ENCODE peak calls at places on chromosomes 16 and 17, in five cellular contexts. H is A549, F is GM20000, I is glutamatergic neuron, P is ovary. W is an unnamed sample.

GRCh38 chr17:3989156-3989886 is 25.1 kb upstream of the ATP2A3 start:
- DNase-seq in H (no peak), I (no peak), P (no peak), F (no peak), W (no peak)

GRCh38 chr17:80899402-80900268 is 92.0 kb upstream of the CHMP6 start:
- DNase-seq in H (peak), I (peak), F (peak), P (no peak), W (peak)

GRCh38 chr17:31674717-31675349 is 184.2 kb downstream of the COPRS start:
- DNase-seq in I (no peak), P (no peak), H (no peak), F (no peak), W (no peak)

GRCh38 chr17:3602499-3602898 is 6.7 kb downstream of the TRPV1 start:
- DNase-seq in I (peak), H (peak), F (peak), P (no peak), W (peak)

GRCh38 chr16:54589326-54589725 is 302.7 kb upstream of the IRX3 start:
- DNase-seq in P (no peak), I (no peak), H (no peak), F (no peak), W (no peak)

GRCh38 chr17:9371019-9371418 is 204.6 kb downstream of the STX8 start:
- DNase-seq in H (peak), P (no peak), I (no peak), F (no peak), W (no peak)

GRCh38 chr16:84303023-84303422 is 8.3 kb downstream of the WFDC1 start:
- DNase-seq in F (no peak), I (no peak), H (no peak), P (peak), W (no peak)

GRCh38 chr16:66609139-66609510 is 4.6 kb downstream of the CMTM3 start:
- DNase-seq in F (no peak), P (no peak), H (no peak), I (no peak), W (no peak)

GRCh38 chr17:61532818-61533217 is 58.2 kb downstream of the NACA2 start:
- DNase-seq in F (no peak), I (no peak), P (no peak), H (no peak), W (no peak)

GRCh38 chr17:38729886-38730525 is at the start of gene CISD3:
- DNase-seq in H (peak), F (peak), P (peak), I (peak), W (peak)

GRCh38 chr16:86994651-86995171 is 322.5 kb downstream of the C16orf95 start:
- DNase-seq in P (no peak), F (no peak), H (peak), I (no peak), W (no peak)

GRCh38 chr17:76515291-76515949 is 14.2 kb upstream of the RHBDF2 start:
- DNase-seq in P (no peak), I (no peak), F (peak), H (no peak), W (peak)

GRCh38 chr17:66704858-66705257 is 130.1 kb upstream of the CACNG5 start:
- DNase-seq in H (no peak), P (no peak), F (no peak), I (no peak), W (no peak)

GRCh38 chr16:10180771-10181163 is 1.5 kb downstream of the GRIN2A start:
- DNase-seq in F (peak), I (peak), P (peak), H (peak), W (peak)

GRCh38 chr17:82914375-82914774 is 74.6 kb upstream of the ZNF750 start:
- DNase-seq in F (peak), P (no peak), H (peak), I (no peak), W (no peak)

GRCh38 chr17:83192161-83192788 is 112.9 kb downstream of the METRNL start:
- DNase-seq in I (no peak), H (no peak), F (no peak), P (peak), W (no peak)

GRCh38 chr16:47524007-47524405 is 62.9 kb downstream of the PHKB start:
- DNase-seq in I (no peak), H (no peak), P (no peak), F (no peak), W (no peak)

GRCh38 chr16:52309761-52310416 is 237.1 kb downstream of the TOX3 start:
- DNase-seq in I (no peak), F (no peak), P (no peak), H (no peak), W (peak)

GRCh38 chr17:21041753-21042433 is 918 bp downstream of the USP22 start:
- DNase-seq in P (peak), I (peak), F (peak), H (peak), W (peak)

GRCh38 chr17:70655179-70655578 is 485.8 kb downstream of the KCNJ2 start:
- DNase-seq in I (no peak), P (no peak), H (no peak), F (no peak), W (no peak)

GRCh38 chr16:52584354-52584840 is 37.5 kb upstream of the TOX3 start:
- DNase-seq in P (no peak), I (no peak), H (no peak), F (no peak), W (no peak)

GRCh38 chr17:29078183-29079045 is 35.5 kb downstream of the PIPOX start:
- DNase-seq in I (no peak), H (no peak), F (no peak), P (no peak), W (no peak)

GRCh38 chr17:70394430-70394829 is 225.1 kb downstream of the KCNJ2 start:
- DNase-seq in H (no peak), P (no peak), F (no peak), I (no peak), W (no peak)

GRCh38 chr17:62862251-62862650 is 54.1 kb upstream of the MARCHF10 start:
- DNase-seq in F (no peak), H (no peak), I (no peak), P (no peak), W (no peak)

GRCh38 chr16:47026492-47026891 is 53.0 kb upstream of the DNAJA2 start:
- DNase-seq in H (no peak), F (no peak), I (no peak), P (no peak), W (no peak)

GRCh38 chr17:71764507-71764906 is 356.3 kb upstream of the SOX9 start:
- DNase-seq in H (peak), I (peak), F (peak), P (no peak), W (peak)

GRCh38 chr16:73065617-73066313 is 17.8 kb upstream of the ZFHX3 start:
- DNase-seq in H (no peak), P (no peak), F (no peak), I (no peak), W (no peak)

GRCh38 chr17:59829217-59830006 is 63.3 kb downstream of the TUBD1 start:
- DNase-seq in I (no peak), P (no peak), H (peak), F (peak), W (peak)

GRCh38 chr16:14955546-14956231 is 18.4 kb downstream of the NPIPA1 start:
- DNase-seq in I (no peak), H (no peak), P (peak), F (no peak), W (no peak)

GRCh38 chr17:59848778-59849177 is 44.0 kb downstream of the TUBD1 start:
- DNase-seq in F (no peak), I (no peak), P (no peak), H (no peak), W (peak)

GRCh38 chr16:23387666-23388065 is 65.3 kb downstream of the COG7 start:
- DNase-seq in P (no peak), H (no peak), I (no peak), F (no peak), W (no peak)

GRCh38 chr16:52825882-52826281 is 226.8 kb downstream of the CHD9NB start:
- DNase-seq in P (no peak), F (no peak), I (no peak), H (no peak), W (no peak)

GRCh38 chr16:28880955-28881354 is 2.7 kb downstream of the ATP2A1 start:
- DNase-seq in F (no peak), H (no peak), I (no peak), P (no peak), W (no peak)

GRCh38 chr16:50235581-50235980 is 30.8 kb upstream of the ADCY7 start:
- DNase-seq in I (no peak), F (no peak), H (no peak), P (no peak), W (no peak)

GRCh38 chr16:1959269-1960039 is at the start of gene NDUFB10:
- DNase-seq in H (peak), I (peak), F (peak), P (peak), W (peak)
- TF ChIP-seq CTCF in H (peak), I (peak), F (peak), P (peak), W (peak)

DNA sequence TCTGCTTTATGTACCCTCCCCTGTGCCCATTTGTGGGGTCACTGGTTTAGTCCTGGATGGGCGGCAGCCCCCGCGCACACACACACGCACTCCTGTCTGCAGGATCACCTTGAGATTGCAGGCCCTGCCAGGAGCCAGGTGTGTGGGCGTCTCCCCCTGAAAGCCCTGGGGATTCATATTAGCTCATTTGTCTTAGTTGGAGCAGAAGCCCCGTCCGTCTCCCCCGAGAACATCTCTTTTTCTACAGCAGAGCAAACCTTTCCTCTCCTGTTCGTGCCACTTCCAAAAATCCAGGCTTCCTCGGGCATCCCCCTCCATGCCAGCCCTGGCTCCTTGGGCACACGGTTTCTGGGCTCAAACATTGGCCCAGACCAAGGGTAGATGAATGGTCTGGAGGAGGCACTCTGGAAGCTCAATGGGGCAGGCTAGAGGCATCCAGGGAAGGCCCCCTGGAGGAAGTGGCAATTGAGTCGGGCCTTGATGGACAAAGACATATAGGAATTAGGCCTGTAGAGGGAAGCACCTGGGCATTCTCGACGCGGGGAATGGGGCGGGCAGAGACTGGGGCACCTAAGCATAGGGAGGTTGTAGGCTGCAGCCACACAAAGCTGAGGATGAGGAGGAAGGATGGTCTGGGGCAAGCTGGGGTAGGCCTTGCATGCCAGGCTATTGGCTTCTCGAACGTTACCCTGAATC is 218.5 kb upstream of the GSE1 start:
- DNase-seq in I (peak), H (no peak), F (no peak), P (peak), W (no peak)
- TF ChIP-seq CTCF in I (no peak), H (no peak), F (no peak), P (no peak), W (no peak)

DNA sequence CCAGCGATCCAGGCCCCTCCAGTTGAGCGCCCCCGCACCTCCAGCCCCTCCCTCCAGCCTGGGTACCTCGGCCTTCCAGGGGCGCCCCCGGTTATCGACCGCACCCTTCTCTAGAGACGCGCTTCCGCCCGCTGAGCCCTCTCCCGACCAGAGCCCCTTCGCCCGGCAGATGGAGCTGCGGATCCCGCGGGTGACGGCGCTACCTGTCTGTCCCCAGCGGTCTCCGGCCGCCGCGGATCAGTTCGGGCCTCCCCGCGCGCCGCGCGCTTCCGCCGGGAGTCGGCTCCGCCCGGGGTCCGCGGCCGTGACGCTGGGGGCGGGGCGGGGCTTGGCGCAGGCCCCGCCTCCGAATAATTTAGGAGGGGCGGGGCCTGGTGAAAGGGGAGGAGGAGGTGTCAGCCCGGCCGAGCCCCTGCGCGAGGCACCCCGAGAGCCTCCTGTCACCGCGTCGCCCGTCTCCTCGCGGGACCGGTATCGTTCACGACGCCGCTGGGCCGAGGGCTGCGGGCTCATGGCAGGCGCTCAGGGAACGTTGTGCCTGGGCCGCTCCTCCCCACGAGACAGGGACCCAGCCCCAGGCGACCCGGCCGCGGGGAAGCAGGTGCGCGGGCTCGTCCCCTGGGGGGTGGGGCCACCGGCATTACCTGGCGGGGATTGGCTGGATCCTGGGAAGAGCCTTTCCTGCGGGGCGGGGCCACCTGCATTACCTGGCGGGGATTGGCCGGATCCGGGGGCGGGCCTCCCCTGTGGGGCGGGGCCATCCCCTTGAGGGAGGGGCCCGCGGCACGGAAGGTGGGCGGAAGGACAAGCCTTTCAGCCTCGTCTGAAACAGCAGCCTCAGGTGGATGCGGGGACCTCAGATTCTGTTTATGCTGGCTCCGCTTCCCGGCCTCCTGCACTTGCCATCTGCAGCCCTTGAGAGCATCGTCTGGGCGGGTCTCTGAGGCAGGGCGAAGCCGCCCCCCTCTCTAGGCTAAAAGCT is at the start of gene SPATA2L:
- DNase-seq in H (peak), I (peak), P (peak), F (peak), W (peak)
- TF ChIP-seq CTCF in H (no peak), I (no peak), P (no peak), F (peak), W (peak)

DNA sequence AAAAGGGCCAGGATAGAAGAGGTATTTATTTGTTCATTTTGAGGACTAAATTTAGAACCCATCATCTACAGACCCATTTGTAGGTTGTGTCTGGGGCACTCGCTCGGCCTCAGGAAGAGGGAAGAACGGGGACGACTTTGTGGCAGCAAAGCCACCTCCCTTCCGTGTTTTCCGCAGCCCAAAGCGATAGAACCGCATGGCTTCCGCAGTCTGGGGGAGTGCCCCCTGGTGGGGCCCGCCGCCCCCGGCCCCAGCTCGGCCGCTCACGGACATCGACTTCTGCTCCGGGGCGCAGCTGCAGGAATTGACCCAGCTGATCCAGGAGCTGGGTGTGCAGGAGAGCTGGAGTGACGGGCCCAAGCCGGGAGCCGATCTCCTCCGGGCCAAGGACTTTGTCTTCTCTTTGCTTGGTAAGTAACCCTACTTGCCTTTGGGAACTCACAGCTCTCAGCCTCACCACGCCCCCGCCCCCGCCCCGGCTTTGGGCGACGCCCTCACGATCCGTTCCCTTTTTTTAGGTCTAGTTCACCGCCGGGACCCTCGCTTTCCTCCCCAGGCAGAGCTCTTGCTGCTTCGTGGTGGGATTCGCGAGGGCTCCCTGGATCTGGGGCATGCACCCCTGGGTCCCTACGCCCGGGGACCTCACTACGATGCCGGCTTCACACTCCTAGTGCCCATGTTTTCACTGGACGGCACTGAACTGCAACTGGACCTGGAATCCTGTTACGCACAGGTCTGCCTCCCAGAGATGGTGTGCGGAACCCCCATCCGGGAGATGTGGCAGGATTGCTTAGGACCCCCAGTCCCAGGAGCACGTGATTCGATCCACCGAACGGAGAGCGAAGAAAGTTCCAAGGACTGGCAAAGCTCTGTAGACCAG is 681 bp downstream of the TMEM102 start:
- DNase-seq in P (no peak), H (peak), I (peak), F (peak), W (peak)
- TF ChIP-seq CTCF in P (no peak), H (no peak), I (no peak), F (no peak), W (peak)

GRCh38 chr17:35242805-35243458 is at the start of gene SLFN5:
- DNase-seq in H (peak), I (peak), F (peak), P (peak), W (peak)

GRCh38 chr17:35240861-35241260 is 2.0 kb upstream of the SLFN5 start:
- DNase-seq in H (no peak), I (no peak), F (no peak), P (no peak), W (no peak)

GRCh38 chr17:35243459-35244204 is 760 bp downstream of the SLFN5 start:
- DNase-seq in H (peak), F (peak), P (peak), I (peak), W (peak)

GRCh38 chr17:35241520-35241919 is 1.4 kb upstream of the SLFN5 start:
- DNase-seq in I (no peak), H (no peak), F (no peak), P (no peak), W (peak)

DNA sequence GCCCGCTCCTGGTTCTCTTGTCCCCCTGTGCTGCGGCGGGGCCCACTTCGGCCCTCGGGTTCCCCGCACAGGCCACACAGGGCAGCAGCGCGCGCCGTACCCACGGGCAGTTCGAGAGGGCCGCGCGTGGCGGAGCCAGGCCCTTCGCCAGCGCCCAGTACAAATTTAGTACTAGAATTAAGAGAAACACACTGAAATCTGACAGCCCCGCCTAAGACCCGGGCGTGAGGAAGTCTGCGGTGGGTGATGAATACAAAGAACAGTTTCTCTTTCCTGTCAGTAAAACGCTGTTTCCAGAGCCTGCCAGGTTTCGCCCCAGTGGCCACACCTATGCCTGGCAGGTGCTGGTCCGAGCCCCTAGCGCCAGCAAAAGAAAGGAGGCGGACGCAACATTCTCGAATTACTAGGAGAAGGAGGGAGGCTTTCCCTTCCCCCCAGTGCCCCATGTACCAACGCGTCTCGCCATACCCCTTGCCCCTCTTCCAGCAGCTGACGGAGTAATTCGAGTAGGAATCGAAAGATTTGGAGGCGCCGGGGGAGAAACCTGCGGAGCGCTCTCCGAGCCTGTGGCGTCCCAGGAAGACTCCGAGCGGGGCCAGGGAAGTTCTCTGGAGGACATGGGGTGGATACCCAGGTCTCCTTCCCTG is 591 bp upstream of the SLFN5 start:
- DNase-seq in P (peak), H (peak), F (peak), I (peak), W (peak)
- TF ChIP-seq CTCF in P (no peak), H (no peak), F (no peak), I (peak), W (peak)

GRCh38 chr16:9119795-9120194 is 28.4 kb downstream of the HAPSTR1 start:
- DNase-seq in P (no peak), H (no peak), I (no peak), F (no peak), W (no peak)
- TF ChIP-seq CTCF in P (no peak), H (no peak), I (no peak), F (no peak), W (no peak)

DNA sequence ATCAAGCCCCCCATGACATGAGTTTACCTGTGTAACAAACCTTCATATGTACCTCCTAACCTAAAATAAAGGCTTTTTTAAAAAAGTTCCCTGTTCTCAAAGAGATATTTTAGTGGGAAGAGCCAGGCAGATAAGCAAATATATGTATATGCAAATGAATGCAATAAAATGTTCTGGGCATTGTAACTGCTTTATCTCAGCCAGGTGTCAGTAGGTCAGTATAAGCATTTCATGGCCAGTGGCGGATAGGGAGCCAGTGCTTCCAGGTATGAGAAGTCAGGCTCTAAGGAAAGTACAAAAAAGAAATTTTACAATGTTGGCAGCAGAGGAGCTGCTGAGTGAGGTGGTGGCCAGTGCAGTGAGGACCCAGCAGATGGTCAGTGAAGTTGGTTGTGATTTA is 53.9 kb downstream of the TNRC6C start:
- DNase-seq in H (no peak), I (no peak), F (no peak), P (no peak), W (no peak)
- TF ChIP-seq CTCF in H (no peak), I (no peak), F (no peak), P (no peak), W (no peak)